ENCODE peak calls at places on chromosomes 16 and 17, in nine cellular contexts. One of them, this sample, is unnamed.

GRCh38 chr16:69916445-69916844 is 34.7 kb upstream of the CLEC18A start:
- DNase-seq in progenitor cell of endocrine pancreas: no peak
- DNase-seq in skeletal muscle cell: no peak
- DNase-seq in amniotic stem cell: no peak
- DNase-seq in lung: no peak
- DNase-seq in NCI-H2029: no peak
- DNase-seq in A549: no peak
- DNase-seq in T-helper 17 cell: no peak
- DNase-seq in activated T-helper 1 cell treated with anti-CD3 and anti-CD28 coated beads, Interleukin-12 subunit alpha, Interleukin-12 subunit beta, Interleukin-2, Interleukin-4 antibody, amounts not matched to agents 30 ng/mL and 10 ng/mL and 1 ng/mL, durations not matched to agents 14 hours and 24 hours and 36 hours: no peak
- DNase-seq in this sample: no peak

GRCh38 chr17:74987909-74988711 is 678 bp downstream of the CDR2L start:
- DNase-seq in progenitor cell of endocrine pancreas: peak
- DNase-seq in skeletal muscle cell: peak
- DNase-seq in amniotic stem cell: peak
- DNase-seq in lung: peak
- DNase-seq in NCI-H2029: no peak
- DNase-seq in A549: no peak
- DNase-seq in T-helper 17 cell: peak
- DNase-seq in activated T-helper 1 cell treated with anti-CD3 and anti-CD28 coated beads, Interleukin-12 subunit alpha, Interleukin-12 subunit beta, Interleukin-2, Interleukin-4 antibody, amounts not matched to agents 30 ng/mL and 10 ng/mL and 1 ng/mL, durations not matched to agents 14 hours and 24 hours and 36 hours: no peak
- DNase-seq in this sample: peak

GRCh38 chr17:15981646-15982580 is 17.6 kb downstream of the ZSWIM7 start:
- DNase-seq in progenitor cell of endocrine pancreas: no peak
- DNase-seq in skeletal muscle cell: peak
- DNase-seq in amniotic stem cell: no peak
- DNase-seq in lung: no peak
- DNase-seq in NCI-H2029: no peak
- DNase-seq in A549: no peak
- DNase-seq in T-helper 17 cell: no peak
- DNase-seq in activated T-helper 1 cell treated with anti-CD3 and anti-CD28 coated beads, Interleukin-12 subunit alpha, Interleukin-12 subunit beta, Interleukin-2, Interleukin-4 antibody, amounts not matched to agents 30 ng/mL and 10 ng/mL and 1 ng/mL, durations not matched to agents 14 hours and 24 hours and 36 hours: no peak
- DNase-seq in this sample: no peak

GRCh38 chr17:78113804-78114785 is 14.5 kb downstream of the TMC6 start:
- DNase-seq in progenitor cell of endocrine pancreas: no peak
- DNase-seq in skeletal muscle cell: no peak
- DNase-seq in amniotic stem cell: no peak
- DNase-seq in lung: no peak
- DNase-seq in NCI-H2029: no peak
- DNase-seq in A549: no peak
- DNase-seq in T-helper 17 cell: no peak
- DNase-seq in activated T-helper 1 cell treated with anti-CD3 and anti-CD28 coated beads, Interleukin-12 subunit alpha, Interleukin-12 subunit beta, Interleukin-2, Interleukin-4 antibody, amounts not matched to agents 30 ng/mL and 10 ng/mL and 1 ng/mL, durations not matched to agents 14 hours and 24 hours and 36 hours: no peak
- DNase-seq in this sample: no peak

GRCh38 chr16:79183571-79183970 is 417.0 kb downstream of the MAF start:
- DNase-seq in progenitor cell of endocrine pancreas: no peak
- DNase-seq in skeletal muscle cell: no peak
- DNase-seq in amniotic stem cell: no peak
- DNase-seq in lung: no peak
- DNase-seq in NCI-H2029: no peak
- DNase-seq in A549: no peak
- DNase-seq in T-helper 17 cell: no peak
- DNase-seq in activated T-helper 1 cell treated with anti-CD3 and anti-CD28 coated beads, Interleukin-12 subunit alpha, Interleukin-12 subunit beta, Interleukin-2, Interleukin-4 antibody, amounts not matched to agents 30 ng/mL and 10 ng/mL and 1 ng/mL, durations not matched to agents 14 hours and 24 hours and 36 hours: no peak
- DNase-seq in this sample: no peak

GRCh38 chr17:13885550-13885949 is 183.8 kb upstream of the COX10 start:
- DNase-seq in progenitor cell of endocrine pancreas: no peak
- DNase-seq in skeletal muscle cell: no peak
- DNase-seq in amniotic stem cell: no peak
- DNase-seq in lung: no peak
- DNase-seq in NCI-H2029: no peak
- DNase-seq in A549: no peak
- DNase-seq in T-helper 17 cell: no peak
- DNase-seq in activated T-helper 1 cell treated with anti-CD3 and anti-CD28 coated beads, Interleukin-12 subunit alpha, Interleukin-12 subunit beta, Interleukin-2, Interleukin-4 antibody, amounts not matched to agents 30 ng/mL and 10 ng/mL and 1 ng/mL, durations not matched to agents 14 hours and 24 hours and 36 hours: no peak
- DNase-seq in this sample: no peak

GRCh38 chr16:87816507-87817100 is 50.8 kb upstream of the KLHDC4 start:
- DNase-seq in progenitor cell of endocrine pancreas: no peak
- DNase-seq in skeletal muscle cell: no peak
- DNase-seq in amniotic stem cell: no peak
- DNase-seq in lung: no peak
- DNase-seq in NCI-H2029: no peak
- DNase-seq in A549: no peak
- DNase-seq in T-helper 17 cell: no peak
- DNase-seq in activated T-helper 1 cell treated with anti-CD3 and anti-CD28 coated beads, Interleukin-12 subunit alpha, Interleukin-12 subunit beta, Interleukin-2, Interleukin-4 antibody, amounts not matched to agents 30 ng/mL and 10 ng/mL and 1 ng/mL, durations not matched to agents 14 hours and 24 hours and 36 hours: no peak
- DNase-seq in this sample: no peak

GRCh38 chr17:80125656-80126448 is 21.1 kb downstream of the EIF4A3 start:
- DNase-seq in progenitor cell of endocrine pancreas: no peak
- DNase-seq in skeletal muscle cell: peak
- DNase-seq in amniotic stem cell: no peak
- DNase-seq in lung: no peak
- DNase-seq in NCI-H2029: no peak
- DNase-seq in A549: no peak
- DNase-seq in T-helper 17 cell: no peak
- DNase-seq in activated T-helper 1 cell treated with anti-CD3 and anti-CD28 coated beads, Interleukin-12 subunit alpha, Interleukin-12 subunit beta, Interleukin-2, Interleukin-4 antibody, amounts not matched to agents 30 ng/mL and 10 ng/mL and 1 ng/mL, durations not matched to agents 14 hours and 24 hours and 36 hours: no peak
- DNase-seq in this sample: no peak

GRCh38 chr17:8225813-8226535 is 15.6 kb upstream of the AURKB start:
- DNase-seq in progenitor cell of endocrine pancreas: no peak
- DNase-seq in skeletal muscle cell: no peak
- DNase-seq in amniotic stem cell: peak
- DNase-seq in lung: peak
- DNase-seq in NCI-H2029: no peak
- DNase-seq in A549: peak
- DNase-seq in T-helper 17 cell: peak
- DNase-seq in activated T-helper 1 cell treated with anti-CD3 and anti-CD28 coated beads, Interleukin-12 subunit alpha, Interleukin-12 subunit beta, Interleukin-2, Interleukin-4 antibody, amounts not matched to agents 30 ng/mL and 10 ng/mL and 1 ng/mL, durations not matched to agents 14 hours and 24 hours and 36 hours: peak
- DNase-seq in this sample: no peak

GRCh38 chr16:30737794-30738648 is 10.2 kb upstream of the PHKG2 start:
- DNase-seq in progenitor cell of endocrine pancreas: no peak
- DNase-seq in skeletal muscle cell: no peak
- DNase-seq in amniotic stem cell: no peak
- DNase-seq in lung: no peak
- DNase-seq in NCI-H2029: no peak
- DNase-seq in A549: no peak
- DNase-seq in T-helper 17 cell: no peak
- DNase-seq in activated T-helper 1 cell treated with anti-CD3 and anti-CD28 coated beads, Interleukin-12 subunit alpha, Interleukin-12 subunit beta, Interleukin-2, Interleukin-4 antibody, amounts not matched to agents 30 ng/mL and 10 ng/mL and 1 ng/mL, durations not matched to agents 14 hours and 24 hours and 36 hours: no peak
- DNase-seq in this sample: no peak

GRCh38 chr16:78768723-78769122 is 669.3 kb downstream of the WWOX start:
- DNase-seq in progenitor cell of endocrine pancreas: no peak
- DNase-seq in skeletal muscle cell: no peak
- DNase-seq in amniotic stem cell: no peak
- DNase-seq in lung: no peak
- DNase-seq in NCI-H2029: no peak
- DNase-seq in A549: no peak
- DNase-seq in T-helper 17 cell: no peak
- DNase-seq in activated T-helper 1 cell treated with anti-CD3 and anti-CD28 coated beads, Interleukin-12 subunit alpha, Interleukin-12 subunit beta, Interleukin-2, Interleukin-4 antibody, amounts not matched to agents 30 ng/mL and 10 ng/mL and 1 ng/mL, durations not matched to agents 14 hours and 24 hours and 36 hours: peak
- DNase-seq in this sample: no peak